ENCODE peak calls at places on chromosomes 1 and 21, in seven cellular contexts. W, P, X, H, E, G and J are unnamed samples.

GRCh38 chr1:175713386-175713785 is 30.0 kb downstream of the TNR start:
- DNase-seq in H (no peak), P (no peak), E (no peak), X (no peak), G (no peak), W (no peak), J (no peak)

GRCh38 chr1:8155528-8156186 is 129.5 kb upstream of the ERRFI1 start:
- DNase-seq in P (no peak), W (no peak), E (no peak), G (no peak), X (peak), H (no peak), J (no peak)

GRCh38 chr21:42225571-42226155 is 6.7 kb downstream of the ABCG1 start:
- DNase-seq in P (no peak), X (no peak), W (no peak), E (no peak), H (no peak), G (no peak), J (no peak)

GRCh38 chr1:31647106-31647505 is 2.4 kb upstream of the PEF1 start:
- DNase-seq in G (no peak), X (no peak), E (no peak), H (no peak), W (no peak), P (no peak), J (no peak)

GRCh38 chr1:48228156-48228555 is 5.6 kb downstream of the SLC5A9 start:
- DNase-seq in P (peak), X (no peak), W (no peak), E (no peak), G (no peak), H (no peak), J (no peak)

GRCh38 chr21:34801519-34802132 is 132.8 kb downstream of the CLIC6 start:
- DNase-seq in G (no peak), P (no peak), E (no peak), X (peak), W (no peak), H (no peak), J (peak)

GRCh38 chr1:167949770-167950169 is 12.9 kb upstream of the MPC2 start:
- DNase-seq in H (no peak), W (no peak), X (no peak), E (no peak), P (no peak), G (no peak), J (no peak)

GRCh38 chr1:204084247-204084772 is 11.4 kb downstream of the SOX13 start:
- DNase-seq in G (no peak), W (no peak), P (no peak), E (no peak), H (no peak), X (no peak), J (no peak)

GRCh38 chr1:43056981-43057391 is 98.3 kb upstream of the SLC2A1 start:
- DNase-seq in G (no peak), H (no peak), W (peak), E (no peak), P (no peak), X (peak), J (no peak)

GRCh38 chr21:28761709-28762356 is 230.8 kb downstream of the LTN1 start:
- DNase-seq in X (peak), E (no peak), P (no peak), G (no peak), H (no peak), W (no peak), J (no peak)

GRCh38 chr1:212260557-212261342 is 24.5 kb upstream of the PPP2R5A start:
- DNase-seq in X (no peak), G (no peak), P (no peak), W (no peak), E (no peak), H (peak), J (no peak)

DNA sequence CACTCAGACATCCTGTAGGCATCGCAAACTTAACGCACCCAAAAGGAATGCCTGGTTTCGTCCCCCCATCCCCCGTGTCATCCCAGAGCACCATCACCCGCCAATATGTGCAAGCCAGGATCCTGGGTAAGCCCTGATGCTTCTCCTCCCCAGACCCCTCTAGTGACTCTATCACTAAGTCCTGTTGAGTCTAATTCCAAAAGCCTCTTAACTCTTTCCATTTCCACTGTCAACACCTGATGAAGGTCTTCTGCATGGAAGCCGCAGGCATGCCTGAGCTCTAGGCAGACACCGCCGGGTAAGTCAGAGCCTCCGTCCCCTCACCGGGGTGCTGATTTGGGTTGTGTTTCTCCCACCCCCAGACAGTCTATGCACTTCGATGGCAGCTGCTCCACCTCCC is 5.3 kb upstream of the ADARB1 start:
- DNase-seq in G (no peak), W (no peak), H (no peak), E (no peak), P (no peak), X (no peak), J (no peak)
- TF ChIP-seq CTCF in G (no peak), W (no peak), H (no peak), E (no peak), P (no peak), X (no peak), J (no peak)

DNA sequence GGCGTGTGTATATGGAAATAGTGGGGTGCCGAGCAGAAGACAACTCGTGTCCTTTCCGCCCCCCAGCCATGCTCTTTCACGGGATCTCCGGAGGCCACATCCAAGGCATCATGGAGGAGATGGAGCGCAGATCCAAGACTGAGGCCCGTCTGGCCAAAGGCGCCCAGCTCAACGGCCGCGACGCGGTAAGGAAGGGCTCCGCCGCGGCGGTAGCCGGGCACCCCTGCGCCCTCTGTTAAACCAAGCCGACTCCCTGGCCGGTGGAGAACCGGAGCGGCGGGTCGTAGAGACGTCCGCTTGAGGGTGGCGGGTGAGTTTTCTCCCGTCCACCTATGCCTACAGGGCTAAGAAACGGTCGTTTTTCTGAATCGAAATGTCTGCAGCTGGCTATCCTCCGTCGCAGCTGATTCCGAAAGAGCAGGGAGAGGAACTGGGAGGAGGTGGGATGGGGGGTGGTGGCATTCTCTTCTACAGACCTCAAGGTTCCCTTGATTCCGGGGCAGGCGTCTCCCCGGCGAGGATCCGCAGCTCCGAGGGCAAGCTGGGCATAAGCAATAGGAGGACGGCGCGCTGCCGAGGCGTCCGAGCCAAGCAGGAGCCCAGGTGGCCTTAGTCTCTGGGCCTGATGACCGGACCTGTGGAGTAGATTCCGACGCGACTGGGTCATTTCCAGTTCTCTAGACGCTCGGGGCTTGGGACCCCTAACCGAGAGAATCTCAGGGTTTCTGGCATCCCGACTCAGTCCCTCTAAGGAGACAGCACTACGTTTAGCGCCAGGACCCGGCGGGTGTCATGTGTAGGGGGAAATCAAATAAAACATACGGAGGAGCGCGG is 858 bp downstream of the LHX9 start:
- DNase-seq in W (no peak), P (no peak), X (no peak), G (peak), H (no peak), E (no peak), J (no peak)
- H3K4me3 ChIP-seq in W (peak), P (peak), X (peak), G (peak), H (no peak), E (peak), J (peak)

DNA sequence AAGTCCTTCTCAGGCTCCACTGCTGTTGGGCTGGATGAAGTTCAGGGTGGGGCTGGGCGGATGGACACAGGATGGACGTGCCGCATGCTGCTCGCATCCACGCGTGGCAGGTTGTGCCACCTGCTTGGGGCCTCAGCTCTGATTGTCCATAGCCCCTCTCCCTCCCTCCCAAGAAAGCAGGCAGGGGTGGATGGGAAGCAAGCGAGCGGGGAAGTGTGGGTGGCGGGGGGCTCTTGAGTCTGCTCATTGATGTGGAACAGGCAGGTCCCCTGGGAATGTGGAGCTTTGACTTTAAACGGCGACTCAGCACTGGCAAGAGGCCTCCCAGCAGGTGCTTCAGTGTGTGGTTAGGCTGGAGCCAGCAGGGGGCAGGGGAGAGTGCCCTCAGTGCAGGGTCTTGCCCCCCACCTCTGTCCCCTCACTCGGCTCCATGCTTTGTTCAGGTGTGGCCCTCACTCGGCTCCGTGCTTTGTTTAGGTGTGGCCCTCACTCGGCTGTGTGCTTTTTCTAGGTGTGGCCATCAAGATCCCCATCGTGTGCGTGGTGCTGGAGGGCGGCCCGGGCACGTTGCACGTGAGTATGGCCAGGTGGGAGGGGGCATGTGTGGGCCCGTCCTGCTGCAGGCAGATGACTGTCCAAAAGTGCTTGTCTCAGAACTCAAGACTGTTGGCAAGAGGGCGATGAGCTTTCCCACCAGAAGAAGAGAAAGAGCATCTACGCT is 23.9 kb downstream of the TRPM2 start:
- DNase-seq in W (no peak), X (no peak), H (no peak), G (no peak), P (peak), E (no peak), J (no peak)
- TF ChIP-seq CTCF in W (no peak), X (no peak), H (no peak), G (no peak), P (no peak), E (no peak), J (peak)

DNA sequence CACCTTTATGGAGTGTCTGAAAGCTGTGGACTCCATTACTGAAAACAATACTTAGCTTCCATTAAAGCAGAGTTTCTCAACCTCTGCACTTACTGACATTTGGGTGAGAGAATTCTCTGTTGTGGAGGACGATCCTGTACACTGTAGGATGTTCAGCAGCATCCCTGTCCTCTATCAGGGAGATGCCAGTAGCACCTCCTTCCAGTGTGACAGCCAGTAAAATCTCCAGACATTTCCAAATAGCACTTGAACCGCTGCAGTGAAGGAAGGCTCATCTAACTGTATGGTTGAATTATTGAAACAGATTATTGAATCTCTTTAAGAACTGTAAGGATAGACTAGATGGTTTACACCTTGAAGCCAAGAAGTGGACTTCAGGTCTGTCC is 3.1 kb downstream of the PRDM2 start:
- DNase-seq in X (no peak), E (no peak), W (no peak), G (no peak), H (no peak), P (no peak), J (no peak)
- H3K4me3 ChIP-seq in X (no peak), E (no peak), W (no peak), G (peak), H (no peak), P (no peak), J (peak)

DNA sequence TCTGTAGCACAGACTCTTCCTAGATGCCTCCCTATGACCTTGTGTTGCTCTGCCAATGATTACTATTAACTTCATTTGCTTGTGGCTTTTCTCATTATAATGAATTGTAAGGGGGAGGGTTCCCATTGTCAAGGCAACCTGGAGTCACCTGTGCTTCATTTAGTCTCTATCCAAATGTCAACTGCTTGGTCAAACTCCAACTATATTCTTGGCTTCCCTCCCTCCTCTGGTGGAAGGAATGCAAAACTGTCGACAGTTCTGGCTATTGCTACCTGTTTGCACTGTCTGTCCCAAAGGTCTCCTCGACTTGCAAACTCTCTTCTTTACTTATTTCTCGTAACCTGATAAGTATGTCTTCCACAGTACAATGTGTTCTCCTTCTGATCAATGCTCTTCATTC is 100.3 kb downstream of the CACNA1E start:
- DNase-seq in H (no peak), E (no peak), X (no peak), P (no peak), W (no peak), G (no peak), J (no peak)
- TF ChIP-seq CTCF in H (peak), E (peak), X (no peak), P (no peak), W (peak), G (no peak), J (no peak)

GRCh38 chr1:234722267-234722704 is 112.3 kb upstream of the IRF2BP2 start:
- DNase-seq in W (no peak), X (no peak), P (no peak), G (no peak), E (no peak), H (no peak), J (no peak)

GRCh38 chr1:234726359-234726836 is 116.4 kb upstream of the IRF2BP2 start:
- DNase-seq in W (no peak), E (no peak), P (peak), G (no peak), H (no peak), X (no peak), J (no peak)

GRCh38 chr1:234725177-234726132 is 115.5 kb upstream of the IRF2BP2 start:
- DNase-seq in W (no peak), X (no peak), P (no peak), G (no peak), H (no peak), E (peak), J (peak)

GRCh38 chr1:234722904-234723588 is 113.1 kb upstream of the IRF2BP2 start:
- DNase-seq in W (peak), E (peak), P (peak), X (peak), H (peak), G (no peak), J (no peak)

DNA sequence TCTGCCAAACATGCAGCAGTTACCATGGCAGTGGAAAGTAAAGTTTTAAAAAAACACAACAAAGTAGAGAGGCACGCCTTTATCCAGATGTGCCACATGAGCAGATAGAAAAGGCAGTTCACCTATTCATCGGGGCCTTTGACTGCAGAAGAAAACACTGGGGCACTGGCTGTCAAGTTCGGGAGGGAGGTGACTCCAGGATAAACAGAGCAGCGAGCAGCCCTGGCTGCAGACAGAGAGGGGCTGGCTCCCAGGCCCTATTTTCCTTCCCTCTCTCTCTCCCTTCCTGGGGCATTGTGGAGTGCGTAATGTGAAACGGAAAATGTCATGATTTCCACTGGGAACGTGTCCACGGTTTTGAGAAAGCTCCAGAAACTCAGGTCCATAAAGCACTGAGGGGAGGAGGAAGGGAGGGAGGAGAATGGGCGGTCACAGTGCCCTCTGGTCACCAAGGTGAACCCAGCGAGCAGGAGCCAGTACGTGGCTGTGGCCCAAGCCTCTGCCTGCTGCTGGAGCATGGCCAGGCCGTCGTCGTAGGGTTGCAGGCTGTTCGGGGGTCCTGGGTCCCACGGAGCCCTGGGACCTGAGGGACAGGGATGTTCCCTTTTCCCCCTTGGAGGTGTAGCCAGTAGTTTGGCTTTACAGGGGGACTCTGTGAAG is 114.7 kb upstream of the IRF2BP2 start:
- DNase-seq in X (no peak), H (no peak), E (peak), P (peak), W (no peak), G (peak), J (no peak)
- H3K4me3 ChIP-seq in X (no peak), H (no peak), E (no peak), P (no peak), W (peak), G (no peak), J (peak)

GRCh38 chr1:224434447-224435317 is at the start of gene WDR26:
- DNase-seq in W (no peak), X (peak), G (peak), H (no peak), E (peak), P (peak), J (peak)
- TF ChIP-seq CTCF in W (peak), X (no peak), G (peak), H (no peak), E (no peak), P (no peak), J (peak)